ENCODE peak calls at places on chromosomes 13 and 19, in four cellular contexts. I is PC-9, D is endothelial cell of umbilical vein, E is hepatocyte. Z is an unnamed sample. For H4K20me1 and H3K4me1, the result is how much of the 10 kb centered on the place peaks cover.

GRCh38 chr19:3656073-3656746 is 29.6 kb upstream of the CACTIN start:
- DNase-seq in E (no peak), I (no peak), D (no peak), Z (peak)

GRCh38 chr13:25659091-25659502 is 287.3 kb downstream of the ATP8A2 start:
- DNase-seq in I (no peak), E (peak), D (no peak), Z (peak)

GRCh38 chr13:65985632-65986031 is 1244.5 kb downstream of the PCDH9 start:
- DNase-seq in D (no peak), E (peak), I (no peak), Z (no peak)

GRCh38 chr13:61531383-61532065 is 115.9 kb upstream of the PCDH20 start:
- DNase-seq in E (no peak), I (no peak), D (no peak), Z (no peak)

GRCh38 chr13:53545340-53545941 is 516.8 kb downstream of the OLFM4 start:
- DNase-seq in D (no peak), I (no peak), E (no peak), Z (no peak)

GRCh38 chr13:37540228-37540627 is 58.3 kb downstream of the POSTN start:
- DNase-seq in I (no peak), D (no peak), E (no peak), Z (peak)

GRCh38 chr13:102020611-102021216 is 381.1 kb downstream of the FGF14 start:
- DNase-seq in E (no peak), I (no peak), D (no peak), Z (no peak)

GRCh38 chr13:45370922-45371406 is 30.0 kb upstream of the TPT1 start:
- DNase-seq in D (peak), E (peak), I (peak), Z (peak)

GRCh38 chr19:20164456-20164855 is 2.6 kb upstream of the ZNF486 start:
- DNase-seq in D (no peak), I (no peak), E (no peak), Z (no peak)

GRCh38 chr13:101429733-101430132 is 13.4 kb upstream of the NALCN start:
- DNase-seq in E (no peak), D (no peak), I (no peak), Z (peak)

GRCh38 chr13:113539176-113539575 is 45.4 kb upstream of the TFDP1 start:
- DNase-seq in D (no peak), I (no peak), E (no peak), Z (no peak)

GRCh38 chr19:16626796-16627193 is 1.2 kb downstream of the MED26 start:
- DNase-seq in E (peak), D (no peak), I (peak), Z (peak)

GRCh38 chr13:51249767-51250741 is 27.9 kb downstream of the FAM124A start:
- DNase-seq in E (no peak), I (no peak), D (peak), Z (no peak)

GRCh38 chr13:94309997-94310842 is 169.3 kb downstream of the DCT start:
- DNase-seq in E (no peak), D (peak), I (no peak), Z (peak)

GRCh38 chr19:29724102-29724641 is 9.1 kb upstream of the C19orf12 start:
- DNase-seq in D (peak), E (peak), I (no peak), Z (peak)

GRCh38 chr19:29457413-29457812 is 68.4 kb upstream of the VSTM2B start:
- DNase-seq in E (no peak), I (no peak), D (no peak), Z (no peak)

GRCh38 chr13:76523740-76524382 is 362.3 kb downstream of the KCTD12 start:
- DNase-seq in I (no peak), D (no peak), E (no peak), Z (peak)

GRCh38 chr13:112451512-112452379 is 75.6 kb downstream of the SPACA7 start:
- DNase-seq in E (no peak), I (no peak), D (no peak), Z (no peak)

GRCh38 chr19:49241769-49242168 is 83.2 kb downstream of the SLC6A16 start:
- DNase-seq in I (no peak), E (no peak), D (no peak), Z (no peak)

GRCh38 chr19:15283141-15283885 is 49.0 kb downstream of the BRD4 start:
- DNase-seq in I (no peak), D (no peak), E (no peak), Z (peak)

GRCh38 chr13:51112771-51113170 is 1.7 kb upstream of the C13orf42 start:
- DNase-seq in D (no peak), E (no peak), I (no peak), Z (no peak)

GRCh38 chr19:1169921-1170885 is 3.9 kb downstream of the SBNO2 start:
- DNase-seq in E (no peak), D (no peak), I (peak), Z (peak)

GRCh38 chr13:110505594-110505993 is 55.9 kb downstream of the RAB20 start:
- DNase-seq in D (no peak), E (no peak), I (no peak), Z (no peak)

GRCh38 chr19:58581227-58582141 is 8.3 kb upstream of the MZF1 start:
- DNase-seq in I (no peak), E (peak), D (peak), Z (peak)

GRCh38 chr19:34475026-34475974 is 6.3 kb upstream of the WTIP start:
- DNase-seq in E (peak), D (peak), I (no peak), Z (peak)

GRCh38 chr13:106286811-106287210 is 248.7 kb downstream of the EFNB2 start:
- DNase-seq in E (no peak), D (no peak), I (no peak), Z (peak)

GRCh38 chr13:101307181-101307701 is 109.1 kb downstream of the NALCN start:
- DNase-seq in D (no peak), E (peak), I (no peak), Z (peak)

GRCh38 chr13:109900723-109901122 is 114.3 kb upstream of the IRS2 start:
- DNase-seq in D (no peak), I (no peak), E (no peak), Z (no peak)

GRCh38 chr13:29905845-29906244 is 55.4 kb upstream of the UBL3 start:
- DNase-seq in E (peak), D (peak), I (peak), Z (peak)

GRCh38 chr19:56507446-56508281 is at the start of gene ZNF471:
- DNase-seq in D (peak), I (peak), E (peak), Z (peak)
- H2AFZ ChIP-seq in D (peak), I (peak), E (peak), Z (peak)

GRCh38 chr19:32673573-32673972 is 1.4 kb downstream of the ANKRD27 start:
- DNase-seq in D (no peak), I (no peak), E (no peak), Z (no peak)
- H4K20me1 ChIP-seq in D (under half), I (half or more), E (under half), Z (under half)

GRCh38 chr13:99991806-99992242 is 10.2 kb downstream of the ZIC2 start:
- DNase-seq in D (no peak), I (no peak), E (no peak), Z (no peak)

GRCh38 chr13:99991013-99991805 is 9.6 kb downstream of the ZIC2 start:
- DNase-seq in E (no peak), I (no peak), D (no peak), Z (no peak)

GRCh38 chr13:99993660-99994455 is 12.3 kb downstream of the ZIC2 start:
- DNase-seq in I (no peak), D (no peak), E (no peak), Z (no peak)

GRCh38 chr13:99992912-99993311 is 11.3 kb downstream of the ZIC2 start:
- DNase-seq in D (no peak), I (peak), E (no peak), Z (peak)

DNA sequence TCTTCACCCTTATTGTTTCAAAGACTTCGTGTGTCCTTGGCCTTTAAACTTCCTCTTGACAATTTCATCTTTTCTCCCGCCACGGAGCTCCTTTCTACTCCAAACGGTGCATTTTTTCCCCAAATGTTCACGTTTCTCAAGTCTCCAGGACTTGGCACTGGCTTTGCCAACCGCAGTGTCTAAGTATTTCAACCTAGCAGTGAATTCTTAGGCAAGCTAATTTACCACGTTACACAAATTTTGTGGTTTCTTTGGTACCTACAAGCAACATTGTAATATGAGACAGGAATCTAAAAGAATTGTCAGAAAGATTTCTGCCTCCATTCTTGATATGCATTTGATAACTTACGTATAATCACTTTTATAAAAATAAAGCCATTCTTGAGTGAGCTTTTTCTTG is 10.8 kb downstream of the ZIC2 start:
- DNase-seq in E (no peak), D (no peak), I (no peak), Z (no peak)
- H3K4me1 ChIP-seq in E (under half), D (under half), I (under half), Z (under half)

DNA sequence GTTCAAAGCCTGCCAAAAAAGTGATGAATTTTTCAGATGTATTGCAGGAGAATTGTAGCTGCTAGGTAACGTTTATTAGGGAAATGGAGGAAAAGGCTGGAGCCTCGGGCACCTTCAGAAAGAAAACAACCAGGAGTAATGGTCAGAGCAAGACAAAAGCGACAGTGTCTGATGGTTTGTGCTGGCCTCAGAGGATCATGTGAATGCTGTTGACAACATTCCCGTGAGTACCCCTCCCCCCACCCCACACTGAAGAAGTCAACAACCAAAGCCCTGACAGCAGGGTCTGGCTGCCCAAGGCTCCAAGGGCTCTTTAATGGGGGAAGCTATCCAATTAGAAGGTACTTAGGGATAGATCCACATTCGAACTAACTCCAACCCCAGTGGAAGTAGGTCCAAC is 95.4 kb downstream of the OXGR1 start:
- DNase-seq in I (no peak), D (no peak), E (no peak), Z (no peak)
- H2AFZ ChIP-seq in I (no peak), D (no peak), E (no peak), Z (no peak)

GRCh38 chr13:98541701-98542203 is 35.2 kb downstream of the STK24 start:
- DNase-seq in E (no peak), D (peak), I (no peak), Z (no peak)

GRCh38 chr13:98542568-98543379 is 34.1 kb downstream of the STK24 start:
- DNase-seq in D (no peak), E (no peak), I (no peak), Z (no peak)

GRCh38 chr13:98541211-98541610 is 35.7 kb downstream of the STK24 start:
- DNase-seq in D (peak), I (no peak), E (no peak), Z (no peak)

GRCh38 chr13:98544105-98544710 is 32.7 kb downstream of the STK24 start:
- DNase-seq in E (no peak), D (no peak), I (no peak), Z (no peak)

DNA sequence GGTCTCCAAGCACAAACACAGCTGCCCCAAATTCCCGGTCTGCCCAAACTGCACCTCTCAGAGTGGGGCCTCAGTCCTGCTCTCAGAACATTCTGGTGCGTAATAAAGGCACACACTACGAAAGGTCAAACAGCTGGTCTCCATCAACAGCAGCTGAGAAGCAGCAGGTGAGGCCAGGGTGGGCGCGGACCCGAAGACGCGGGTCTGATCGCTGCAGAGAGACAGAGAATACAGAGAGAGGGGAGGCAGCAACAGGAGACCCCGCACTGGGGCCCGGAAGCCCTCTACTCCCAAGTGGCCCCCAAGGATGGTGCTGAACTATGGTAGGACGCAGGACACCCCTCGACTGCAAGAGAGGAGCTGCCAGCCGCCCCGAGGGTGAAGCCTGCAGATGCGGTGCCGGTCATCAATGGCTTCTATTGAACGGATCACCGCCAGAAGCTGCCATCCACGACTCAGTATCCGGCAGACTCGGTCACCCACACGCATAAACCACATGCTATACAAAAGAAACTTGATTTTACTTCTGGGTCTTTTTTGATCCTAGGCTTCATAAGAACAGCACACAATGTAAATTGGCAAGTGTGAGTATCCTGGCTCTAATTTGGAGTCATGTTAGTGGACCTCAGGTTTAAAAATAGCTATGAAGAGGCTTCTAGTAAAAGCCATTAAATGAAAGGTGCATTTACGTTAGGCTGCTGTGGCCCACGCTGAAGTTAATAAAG is 33.4 kb downstream of the STK24 start:
- DNase-seq in E (no peak), D (no peak), I (no peak), Z (no peak)
- H4K20me1 ChIP-seq in E (half or more), D (under half), I (half or more), Z (under half)

GRCh38 chr19:13027031-13027430 is 31.8 kb downstream of the NFIX start:
- DNase-seq in I (no peak), E (no peak), D (no peak), Z (no peak)

GRCh38 chr19:13027557-13027956 is 32.3 kb downstream of the NFIX start:
- DNase-seq in I (no peak), E (no peak), D (peak), Z (no peak)

GRCh38 chr19:13025819-13026477 is 30.7 kb downstream of the NFIX start:
- DNase-seq in D (peak), I (no peak), E (no peak), Z (no peak)

GRCh38 chr19:13024958-13025653 is 29.8 kb downstream of the NFIX start:
- DNase-seq in I (no peak), D (peak), E (no peak), Z (no peak)

DNA sequence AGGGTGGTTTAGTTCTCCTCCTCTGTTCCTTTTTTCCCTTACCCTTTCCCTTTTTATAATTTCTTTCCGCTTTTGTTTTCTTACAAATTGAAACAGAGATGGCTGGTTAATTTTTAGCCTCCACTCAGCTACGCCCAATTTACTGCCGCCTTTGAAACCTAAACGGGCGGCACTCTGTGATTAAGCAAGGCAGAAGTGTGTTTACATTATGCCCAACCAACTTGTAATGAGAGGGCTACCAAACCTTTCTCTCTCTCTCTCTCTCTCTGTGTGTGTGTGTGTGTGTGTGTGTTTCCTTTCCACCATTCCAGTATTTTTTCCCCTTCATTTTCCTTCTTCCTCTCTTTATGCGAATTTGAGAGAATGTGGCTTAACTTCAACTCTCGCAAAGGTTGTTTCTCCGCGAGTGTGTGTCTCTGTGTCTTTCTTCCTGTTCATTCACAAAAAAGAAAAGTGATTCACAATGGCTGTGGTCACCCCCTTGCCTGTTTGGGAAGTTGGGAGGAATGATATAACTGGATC is 31.3 kb downstream of the NFIX start:
- DNase-seq in I (no peak), D (peak), E (peak), Z (peak)
- H3K4me1 ChIP-seq in I (under half), D (under half), E (under half), Z (under half)

GRCh38 chr19:2636897-2637683 is 65.4 kb downstream of the GNG7 start:
- DNase-seq in I (peak), D (peak), E (peak), Z (peak)
- H2AFZ ChIP-seq in I (no peak), D (peak), E (no peak), Z (no peak)

GRCh38 chr13:22897571-22898314 is 283.0 kb upstream of the SGCG start:
- DNase-seq in D (no peak), I (no peak), E (no peak), Z (no peak)

GRCh38 chr13:22893777-22894176 is 287.0 kb upstream of the SGCG start:
- DNase-seq in E (no peak), I (no peak), D (no peak), Z (no peak)

DNA sequence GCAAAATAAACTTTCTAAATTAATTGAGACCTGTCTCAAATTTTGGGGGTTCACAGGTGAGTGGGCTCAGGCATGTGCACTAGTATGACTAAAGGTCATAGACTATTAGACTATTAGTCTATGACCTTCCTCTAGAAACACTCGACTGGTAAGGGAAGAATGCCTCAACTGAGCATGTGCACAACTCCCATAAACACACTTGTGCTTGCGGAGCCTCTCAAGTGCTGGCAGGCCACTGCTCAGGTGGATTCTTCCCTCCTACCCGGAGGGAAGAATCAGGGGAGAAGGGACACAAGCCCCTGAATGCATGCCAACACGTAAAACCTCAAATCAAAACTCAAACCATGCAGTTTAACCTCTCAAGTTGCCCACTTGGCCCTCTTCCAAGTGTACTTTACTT is 287.6 kb upstream of the SGCG start:
- DNase-seq in D (no peak), I (no peak), E (no peak), Z (no peak)
- H4K20me1 ChIP-seq in D (under half), I (under half), E (under half), Z (under half)

DNA sequence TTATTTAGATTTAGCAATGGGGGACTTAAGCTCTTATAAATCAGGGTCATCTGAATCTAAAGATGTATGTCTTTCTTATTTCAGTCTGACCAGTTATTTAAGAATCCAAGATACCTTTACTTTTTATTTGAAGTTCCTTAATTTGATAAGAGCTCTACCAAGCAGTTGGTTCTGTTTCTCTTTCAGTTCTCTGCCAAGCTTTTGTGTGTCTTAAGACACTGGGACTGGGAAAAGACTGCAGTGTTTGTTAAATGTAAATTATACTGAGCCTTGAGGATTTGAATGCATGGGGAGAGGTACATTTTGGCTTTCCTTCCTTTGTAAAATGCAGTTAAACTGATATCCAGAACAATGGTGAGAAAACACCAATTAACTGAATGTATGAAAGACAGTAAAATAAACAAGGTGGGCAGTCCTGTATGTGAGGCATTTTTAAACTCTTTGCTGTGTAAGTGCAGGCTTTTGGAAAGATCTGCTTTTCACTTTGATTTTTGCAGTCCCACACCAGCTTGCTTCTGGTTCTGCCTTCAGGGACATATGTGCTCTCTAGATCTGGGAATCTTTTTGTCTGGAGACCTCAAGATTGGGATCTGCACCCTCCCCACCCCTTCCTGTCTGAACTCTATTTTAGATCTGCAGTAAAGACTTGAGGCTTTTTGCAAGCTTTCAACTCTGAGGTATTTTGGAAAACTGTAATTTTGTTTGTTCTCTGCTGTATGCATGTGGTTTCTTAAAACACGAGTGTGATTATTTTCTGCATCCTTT is 77.6 kb downstream of the LRCH1 start:
- DNase-seq in E (no peak), I (no peak), D (peak), Z (no peak)
- H3K4me1 ChIP-seq in E (under half), I (under half), D (under half), Z (under half)